ENCODE peak calls at places on chromosomes 12 and 14, in eight cellular contexts. S is RWPE2; I is naive thymus-derived CD4-positive, alpha-beta T cell; F is tibial artery; N is CD4-positive, CD25-positive, alpha-beta regulatory T cell; B is thoracic aorta; T is IMR-90; Q is cardiac muscle cell. G is an unnamed sample. For H3K4me1 and H3K9me3, the result is how much of the 10 kb centered on the place peaks cover.

GRCh38 chr12:11765817-11766794 is 116.6 kb downstream of the ETV6 start:
- DNase-seq in S (no peak), I (peak), F (no peak), N (no peak), B (no peak), T (peak), Q (peak), G (peak)

GRCh38 chr12:49962861-49963765 is 1.4 kb downstream of the AQP5 start:
- DNase-seq in S (peak), I (no peak), F (peak), N (no peak), B (peak), T (no peak), Q (no peak), G (no peak)

GRCh38 chr12:49674318-49674985 is 32.8 kb downstream of the FMNL3 start:
- DNase-seq in S (no peak), I (no peak), F (no peak), N (no peak), B (no peak), T (peak), Q (peak), G (no peak)

GRCh38 chr14:77267937-77268699 is 2.9 kb downstream of the NGB start:
- DNase-seq in S (no peak), I (no peak), F (no peak), N (no peak), B (no peak), T (no peak), Q (no peak), G (no peak)

GRCh38 chr12:46554461-46554860 is 181.9 kb upstream of the SLC38A2 start:
- DNase-seq in S (no peak), I (no peak), F (no peak), N (no peak), B (no peak), T (no peak), Q (no peak), G (no peak)

GRCh38 chr14:23174785-23175184 is 8.7 kb downstream of the SLC7A8 start:
- DNase-seq in S (no peak), I (no peak), F (no peak), N (no peak), B (no peak), T (no peak), Q (no peak), G (no peak)

GRCh38 chr14:72825486-72825885 is 68.4 kb downstream of the DPF3 start:
- DNase-seq in S (no peak), I (no peak), F (no peak), N (no peak), B (no peak), T (no peak), Q (no peak), G (no peak)

GRCh38 chr12:109308534-109309440 is at the start of gene FOXN4:
- DNase-seq in S (no peak), I (no peak), F (no peak), N (no peak), B (no peak), T (no peak), Q (no peak), G (no peak)

GRCh38 chr12:27624586-27624985 is 71.7 kb upstream of the REP15 start:
- DNase-seq in S (no peak), I (no peak), F (no peak), N (no peak), B (no peak), T (no peak), Q (no peak), G (no peak)

GRCh38 chr12:28817524-28817923 is 331.6 kb upstream of the FAR2 start:
- DNase-seq in S (no peak), I (no peak), F (no peak), N (no peak), B (no peak), T (no peak), Q (no peak), G (no peak)

GRCh38 chr14:22819191-22819988 is 4.2 kb upstream of the SLC7A7 start:
- DNase-seq in S (no peak), I (no peak), F (peak), N (no peak), B (no peak), T (peak), Q (peak), G (no peak)

GRCh38 chr12:2364566-2365165 is 311.9 kb downstream of the CACNA1C start:
- DNase-seq in S (no peak), I (no peak), F (no peak), N (no peak), B (no peak), T (no peak), Q (no peak), G (no peak)

GRCh38 chr14:93982684-93983007 is 6.3 kb upstream of the ASB2 start:
- DNase-seq in S (no peak), I (no peak), F (no peak), N (no peak), B (no peak), T (no peak), Q (no peak), G (no peak)

GRCh38 chr12:8661751-8662150 is 875 bp downstream of the MFAP5 start:
- DNase-seq in S (no peak), I (no peak), F (no peak), N (no peak), B (no peak), T (no peak), Q (no peak), G (no peak)

GRCh38 chr12:14443531-14443930 is 78.0 kb downstream of the ATF7IP start:
- DNase-seq in S (no peak), I (no peak), F (no peak), N (no peak), B (no peak), T (peak), Q (peak), G (no peak)

GRCh38 chr14:22040781-22041125 is 367.1 kb upstream of the OR4E1 start:
- DNase-seq in S (no peak), I (no peak), F (no peak), N (no peak), B (no peak), T (no peak), Q (no peak), G (no peak)

GRCh38 chr12:130441771-130442760 is 104.4 kb downstream of the PIWIL1 start:
- DNase-seq in S (no peak), I (no peak), F (no peak), N (no peak), B (no peak), T (no peak), Q (no peak), G (no peak)

GRCh38 chr12:89892426-89892825 is 183.8 kb upstream of the ATP2B1 start:
- DNase-seq in S (no peak), I (no peak), F (no peak), N (no peak), B (no peak), T (no peak), Q (no peak), G (no peak)

GRCh38 chr14:21723431-21724045 is 49.9 kb upstream of the OR4E1 start:
- DNase-seq in S (peak), I (peak), F (no peak), N (peak), B (no peak), T (no peak), Q (peak), G (peak)

GRCh38 chr14:105091335-105092123 is 26.3 kb upstream of the GPR132 start:
- DNase-seq in S (peak), I (no peak), F (peak), N (no peak), B (peak), T (no peak), Q (peak), G (no peak)

GRCh38 chr14:105090493-105091334 is 25.5 kb upstream of the GPR132 start:
- DNase-seq in S (peak), I (peak), F (peak), N (peak), B (no peak), T (peak), Q (peak), G (peak)

GRCh38 chr14:105093426-105094192 is 28.4 kb upstream of the GPR132 start:
- DNase-seq in S (peak), I (peak), F (peak), N (peak), B (no peak), T (peak), Q (peak), G (peak)

GRCh38 chr14:105092912-105093425 is 27.7 kb upstream of the GPR132 start:
- DNase-seq in S (peak), I (peak), F (peak), N (peak), B (no peak), T (peak), Q (peak), G (peak)

GRCh38 chr14:105092124-105092911 is 27.1 kb upstream of the GPR132 start:
- DNase-seq in S (peak), I (no peak), F (peak), N (no peak), B (no peak), T (no peak), Q (no peak), G (no peak)
- H3K4me3 ChIP-seq in S (peak), I (peak), F (peak), N (no peak), B (peak), T (peak), Q (no peak), G (peak)

GRCh38 chr14:100680439-100681051 is 46.1 kb upstream of the DLK1 start:
- DNase-seq in S (no peak), I (no peak), F (no peak), N (no peak), B (no peak), T (no peak), Q (peak), G (no peak)
- H3K4me1 ChIP-seq in S (under half), I (under half), F (under half), N (under half), B (under half), T (under half), Q (under half), G (under half)

GRCh38 chr14:68439741-68440140 is 353.1 kb downstream of the ZFP36L1 start:
- DNase-seq in S (no peak), I (no peak), F (no peak), N (no peak), B (no peak), T (no peak), Q (no peak), G (no peak)
- H3K9me3 ChIP-seq in S (under half), I (under half), F (under half), N (under half), B (under half), T (under half), Q (under half), G (under half)

GRCh38 chr12:53498235-53498630 is 1.0 kb downstream of the MAP3K12 start:
- DNase-seq in S (no peak), I (no peak), F (no peak), N (no peak), B (no peak), T (no peak), Q (no peak), G (no peak)
- H3K4me3 ChIP-seq in S (no peak), I (peak), F (no peak), N (peak), B (peak), T (peak), Q (no peak), G (no peak)

DNA sequence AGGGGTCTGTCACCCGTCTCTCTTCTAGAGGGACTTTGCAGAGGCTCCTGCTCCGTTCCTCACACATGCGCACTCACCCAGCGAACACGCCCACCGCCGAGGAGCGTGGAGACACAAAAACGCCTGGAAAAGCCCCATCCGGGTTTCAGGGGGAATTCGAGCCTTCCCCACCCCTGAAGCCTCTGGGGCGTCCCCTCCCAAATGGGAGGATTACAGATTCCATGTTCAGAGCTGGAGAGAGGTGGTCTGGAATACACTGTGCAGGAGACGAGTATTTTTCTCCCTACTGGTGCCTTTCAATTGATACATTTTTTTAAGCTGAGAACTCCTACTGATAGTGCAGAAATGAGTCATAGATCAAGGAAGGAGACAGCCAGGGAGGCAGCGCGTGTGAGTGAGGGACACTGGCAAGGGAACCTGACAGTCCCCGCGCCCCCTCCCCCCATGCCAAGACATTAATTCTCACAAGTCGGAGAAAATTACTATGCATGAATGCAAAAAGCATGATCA is 37.0 kb downstream of the BCL11B start:
- DNase-seq in S (no peak), I (peak), F (no peak), N (peak), B (no peak), T (no peak), Q (no peak), G (peak)
- H3K4me1 ChIP-seq in S (under half), I (half or more), F (under half), N (half or more), B (under half), T (under half), Q (under half), G (under half)

GRCh38 chr12:43978546-43978945 is 142.7 kb downstream of the TMEM117 start:
- DNase-seq in S (no peak), I (no peak), F (no peak), N (no peak), B (no peak), T (no peak), Q (no peak), G (no peak)
- H3K9me3 ChIP-seq in S (under half), I (under half), F (under half), N (under half), B (under half), T (under half), Q (under half), G (under half)

DNA sequence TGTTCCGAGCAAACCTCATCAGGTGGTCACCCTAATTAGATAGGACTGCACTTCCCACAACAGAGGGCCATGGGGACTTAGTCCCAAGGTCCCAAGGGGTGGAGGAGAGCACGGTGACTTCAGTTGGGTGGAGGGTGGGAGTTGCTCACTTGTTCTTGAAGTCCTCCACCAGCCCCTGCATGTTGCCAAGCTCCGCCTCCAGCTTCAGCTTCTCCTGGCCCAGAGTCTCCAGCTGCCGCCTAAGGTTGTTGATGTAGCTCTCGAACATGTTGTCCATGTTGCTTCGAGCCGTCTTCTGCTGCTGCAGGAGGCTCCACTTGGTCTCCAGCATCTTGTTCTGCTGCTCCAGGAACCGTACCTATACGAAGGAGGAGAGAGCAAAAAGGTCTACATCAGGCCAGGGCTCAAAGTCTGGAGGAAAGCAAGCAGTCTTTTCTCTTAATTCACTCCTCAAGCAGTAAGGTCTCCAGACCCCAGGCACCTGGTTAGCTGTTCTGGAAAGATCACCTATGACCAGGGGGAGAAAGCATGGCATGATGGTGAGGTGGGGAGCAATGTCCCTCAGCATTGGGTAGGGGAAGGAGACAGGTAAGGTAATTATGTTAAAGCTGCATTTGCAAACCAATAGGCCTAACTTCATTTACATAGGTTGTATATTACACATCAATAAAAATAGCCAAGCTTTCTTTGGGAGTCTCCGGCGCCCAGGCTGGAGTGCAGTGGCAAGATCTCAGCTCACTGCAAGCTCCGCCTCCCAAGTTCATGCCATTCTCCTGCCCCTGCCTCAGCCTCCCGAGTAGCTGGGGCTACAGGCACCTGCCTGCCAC is 2.9 kb downstream of the KRT8 start:
- DNase-seq in S (no peak), I (no peak), F (no peak), N (no peak), B (no peak), T (no peak), Q (no peak), G (no peak)
- H3K4me3 ChIP-seq in S (peak), I (no peak), F (no peak), N (no peak), B (no peak), T (no peak), Q (no peak), G (no peak)

GRCh38 chr12:94206886-94207285 is 58.5 kb downstream of the PLXNC1 start:
- DNase-seq in S (no peak), I (no peak), F (no peak), N (no peak), B (no peak), T (no peak), Q (no peak), G (no peak)
- H3K4me1 ChIP-seq in S (under half), I (under half), F (under half), N (under half), B (under half), T (under half), Q (under half), G (under half)

DNA sequence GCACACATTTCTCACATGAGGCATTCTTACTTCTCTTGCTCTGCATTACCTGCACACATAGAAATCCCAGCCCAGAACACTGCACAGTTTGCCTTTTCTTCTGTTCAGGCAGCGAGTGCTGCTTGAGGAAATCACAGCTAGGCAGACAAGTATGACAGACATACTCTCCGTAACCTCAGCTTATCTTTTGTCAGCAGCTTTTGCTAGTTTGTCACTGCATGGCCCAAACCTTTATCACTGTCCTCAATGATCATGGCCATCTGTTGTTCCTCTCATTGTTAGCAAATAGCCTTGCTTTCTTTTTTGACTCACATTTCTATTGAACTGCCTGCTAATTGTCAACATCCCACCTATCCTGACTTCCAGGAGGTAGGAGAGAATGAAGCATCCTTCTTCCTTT is 5.3 kb downstream of the ZNF10 start:
- DNase-seq in S (no peak), I (no peak), F (no peak), N (no peak), B (no peak), T (no peak), Q (no peak), G (no peak)
- H3K9me3 ChIP-seq in S (under half), I (half or more), F (half or more), N (half or more), B (half or more), T (under half), Q (under half), G (under half)

DNA sequence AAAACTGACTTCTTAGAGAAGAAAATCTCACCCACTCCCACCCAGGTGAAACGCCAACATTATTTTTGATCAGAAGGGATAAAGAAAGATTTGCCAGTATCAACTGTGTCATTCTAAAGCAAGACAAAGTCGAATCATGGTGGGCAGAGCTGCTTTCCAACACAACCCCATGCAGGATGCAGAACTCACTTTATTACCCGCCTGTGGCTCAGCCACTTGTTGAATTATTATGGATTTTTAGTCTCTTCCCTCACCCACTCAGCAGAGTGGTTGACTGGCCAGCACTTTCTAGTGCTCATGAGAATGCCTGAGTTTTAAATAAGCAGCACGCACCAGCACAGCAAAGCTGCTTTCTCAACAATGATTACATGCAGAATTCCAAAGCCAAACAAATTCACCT is 32.1 kb downstream of the CRACR2A start:
- DNase-seq in S (no peak), I (no peak), F (no peak), N (no peak), B (no peak), T (no peak), Q (no peak), G (no peak)
- H3K4me3 ChIP-seq in S (no peak), I (no peak), F (no peak), N (no peak), B (no peak), T (no peak), Q (no peak), G (no peak)

G was measured in HAP-1.